ENCODE peak calls at places on chromosomes 16 and 17, in six cellular contexts. N is NCI-H82; L is left cardiac atrium; G is GM12891; K is activated naive CD4-positive, alpha-beta T cell; P is activated CD8-positive, alpha-beta T cell treated with anti-CD3 and anti-CD28 coated beads, Interleukin-2, amount 10 ng/mL, durations not matched to agents 7 days and 5 days. Q is an unnamed sample.

GRCh38 chr17:77829871-77830799 is 128.4 kb upstream of the TNRC6C start:
- DNase-seq in N (peak; percentile 74), L (peak; percentile 79), G (no peak), K (no peak), P (no peak), Q (peak; percentile 22)

GRCh38 chr17:82042649-82043048 is 5.2 kb upstream of the DCXR start:
- DNase-seq in N (no peak), L (no peak), G (no peak), K (no peak), P (no peak), Q (no peak)

GRCh38 chr17:30780343-30780742 is 44.1 kb downstream of the CRLF3 start:
- DNase-seq in N (no peak), L (no peak), G (no peak), K (no peak), P (peak; percentile 50), Q (no peak)

GRCh38 chr17:72846399-72846798 is 246.1 kb downstream of the SLC39A11 start:
- DNase-seq in N (no peak), L (no peak), G (no peak), K (no peak), P (no peak), Q (no peak)

GRCh38 chr17:40350410-40351184 is 13.9 kb downstream of the GJD3 start:
- DNase-seq in N (peak; percentile 88), L (no peak), G (no peak), K (no peak), P (no peak), Q (no peak)

GRCh38 chr16:8729779-8730334 is 55.4 kb downstream of the ABAT start:
- DNase-seq in N (no peak), L (no peak), G (no peak), K (no peak), P (no peak), Q (no peak)

GRCh38 chr17:68351395-68351794 is 60.1 kb downstream of the ARSG start:
- DNase-seq in N (no peak), L (no peak), G (no peak), K (no peak), P (no peak), Q (no peak)

GRCh38 chr17:2707721-2708584 is 3.6 kb downstream of the CLUH start:
- DNase-seq in N (peak; percentile 62), L (peak; percentile 67), G (no peak), K (no peak), P (peak; percentile 25), Q (no peak)

GRCh38 chr17:78599419-78599818 is 22.2 kb upstream of the DNAH17 start:
- DNase-seq in N (peak; percentile 77), L (no peak), G (no peak), K (no peak), P (no peak), Q (no peak)

GRCh38 chr16:6446370-6446769 is 886.3 kb upstream of the RBFOX1 start:
- DNase-seq in N (peak; percentile 68), L (no peak), G (no peak), K (no peak), P (no peak), Q (no peak)

GRCh38 chr17:80945736-80946135 is 45.9 kb upstream of the CHMP6 start:
- DNase-seq in N (no peak), L (peak; percentile 10), G (no peak), K (no peak), P (no peak), Q (no peak)

GRCh38 chr16:25896412-25896811 is 204.7 kb downstream of the HS3ST4 start:
- DNase-seq in N (peak; percentile 53), L (no peak), G (no peak), K (no peak), P (no peak), Q (no peak)

GRCh38 chr16:29663020-29663828 is at the start of gene SPN:
- DNase-seq in N (no peak), L (no peak), G (no peak), K (no peak), P (peak; percentile 73), Q (peak; percentile 90)

GRCh38 chr17:7294614-7295153 is at the start of gene YBX2:
- DNase-seq in N (peak; percentile 94), L (peak; percentile 76), G (peak; percentile 91), K (peak; percentile 37), P (peak; percentile 85), Q (peak; percentile 86)

GRCh38 chr16:87062569-87063442 is 254.4 kb downstream of the C16orf95 start:
- DNase-seq in N (peak; percentile 84), L (peak; percentile 81), G (peak; percentile 71), K (no peak), P (peak; percentile 73), Q (peak; percentile 13)

GRCh38 chr16:17241264-17241835 is 229.4 kb downstream of the XYLT1 start:
- DNase-seq in N (no peak), L (peak; percentile 28), G (no peak), K (no peak), P (no peak), Q (no peak)

GRCh38 chr17:18187816-18188761 is 4.5 kb downstream of the ALKBH5 start:
- DNase-seq in N (no peak), L (no peak), G (no peak), K (no peak), P (no peak), Q (no peak)

GRCh38 chr17:71636644-71637043 is 484.2 kb upstream of the SOX9 start:
- DNase-seq in N (no peak), L (no peak), G (no peak), K (no peak), P (no peak), Q (no peak)

GRCh38 chr17:29582254-29582765 is 7.1 kb downstream of the GIT1 start:
- DNase-seq in N (no peak), L (no peak), G (no peak), K (no peak), P (no peak), Q (no peak)

GRCh38 chr17:82605939-82606600 is 42.2 kb downstream of the WDR45B start:
- DNase-seq in N (no peak), L (no peak), G (no peak), K (no peak), P (no peak), Q (no peak)

GRCh38 chr16:7200320-7200719 is 132.3 kb upstream of the RBFOX1 start:
- DNase-seq in N (no peak), L (no peak), G (no peak), K (no peak), P (no peak), Q (no peak)

GRCh38 chr17:12549499-12549901 is 116.2 kb upstream of the MYOCD start:
- DNase-seq in N (no peak), L (no peak), G (no peak), K (no peak), P (no peak), Q (no peak)

GRCh38 chr17:77479817-77480508 is 339.2 kb downstream of the SEC14L1 start:
- DNase-seq in N (no peak), L (no peak), G (no peak), K (no peak), P (no peak), Q (no peak)

GRCh38 chr17:2909164-2909852 is 113.1 kb downstream of the RAP1GAP2 start:
- DNase-seq in N (peak; percentile 38), L (no peak), G (no peak), K (no peak), P (no peak), Q (no peak)

GRCh38 chr16:57906385-57907316 is 64.3 kb downstream of the CNGB1 start:
- DNase-seq in N (peak; percentile 17), L (no peak), G (no peak), K (no peak), P (peak; percentile 47), Q (no peak)

GRCh38 chr17:9238340-9239259 is 217.3 kb downstream of the NTN1 start:
- DNase-seq in N (no peak), L (no peak), G (no peak), K (no peak), P (no peak), Q (no peak)

Q was measured in GDM1.